ENCODE peak calls at places on chromosome 4, in five cellular contexts. O, A, J, H and N are unnamed samples.

GRCh38 chr4:110514889-110515479 is 39.0 kb downstream of the ENPEP start:
- DNase-seq in O (no peak), A (peak), J (no peak), H (no peak), N (no peak)

GRCh38 chr4:4763815-4764202 is 95.7 kb upstream of the MSX1 start:
- DNase-seq in O (no peak), A (no peak), J (no peak), H (no peak), N (peak)

GRCh38 chr4:148831945-148832344 is 389.7 kb upstream of the NR3C2 start:
- DNase-seq in O (no peak), A (peak), J (no peak), H (no peak), N (no peak)

GRCh38 chr4:169621754-169622481 is 1.5 kb downstream of the CLCN3 start:
- DNase-seq in O (no peak), A (peak), J (no peak), H (no peak), N (peak)

GRCh38 chr4:88706574-88706973 is 8.9 kb upstream of the NAP1L5 start:
- DNase-seq in O (peak), A (peak), J (no peak), H (no peak), N (no peak)

GRCh38 chr4:41430796-41431195 is 107.2 kb upstream of the LIMCH1 start:
- DNase-seq in O (no peak), A (no peak), J (no peak), H (no peak), N (no peak)

GRCh38 chr4:13344216-13344615 is 139.9 kb downstream of the RAB28 start:
- DNase-seq in O (no peak), A (no peak), J (no peak), H (no peak), N (no peak)

GRCh38 chr4:183097251-183098079 is 1.6 kb upstream of the WWC2 start:
- DNase-seq in O (peak), A (peak), J (no peak), H (no peak), N (no peak)

GRCh38 chr4:56817840-56818491 is 3.5 kb downstream of the SPINK2 start:
- DNase-seq in O (no peak), A (no peak), J (no peak), H (no peak), N (peak)

GRCh38 chr4:152927737-152928136 is 8.4 kb upstream of the FHDC1 start:
- DNase-seq in O (no peak), A (no peak), J (no peak), H (no peak), N (no peak)

GRCh38 chr4:13527192-13527982 is 16.9 kb downstream of the NKX3-2 start:
- DNase-seq in O (no peak), A (no peak), J (no peak), H (no peak), N (no peak)

GRCh38 chr4:180665994-180666818 is 1577.0 kb upstream of the TENM3 start:
- DNase-seq in O (no peak), A (peak), J (no peak), H (no peak), N (no peak)

GRCh38 chr4:176780995-176781738 is 11.6 kb downstream of the VEGFC start:
- DNase-seq in O (no peak), A (peak), J (no peak), H (no peak), N (no peak)

GRCh38 chr4:24659241-24659961 is 75.0 kb upstream of the DHX15 start:
- DNase-seq in O (no peak), A (peak), J (no peak), H (no peak), N (no peak)

GRCh38 chr4:6627832-6628231 is 12.7 kb upstream of the MRFAP1 start:
- DNase-seq in O (no peak), A (no peak), J (no peak), H (no peak), N (no peak)

GRCh38 chr4:77798385-77798784 is 20.8 kb downstream of the CNOT6L start:
- DNase-seq in O (no peak), A (no peak), J (no peak), H (no peak), N (no peak)

DNA sequence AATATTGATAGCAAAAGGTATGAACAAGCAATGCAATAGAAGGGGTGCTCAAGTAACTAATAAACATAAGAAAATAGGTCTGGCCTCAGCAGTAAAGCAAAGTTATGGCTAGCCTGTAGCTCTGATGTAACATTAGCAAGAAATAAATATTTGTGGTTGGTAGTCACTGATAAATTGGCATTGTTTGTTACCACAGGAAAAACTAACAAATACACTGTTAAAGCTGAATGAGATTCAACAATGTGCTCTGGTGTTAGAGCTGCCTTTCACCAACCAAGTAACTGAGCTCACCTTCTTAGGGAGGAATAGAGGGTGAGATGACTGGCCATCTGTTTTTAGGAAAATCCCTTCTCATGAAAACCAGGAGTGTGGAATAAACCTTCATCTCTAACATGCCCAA is 71.4 kb downstream of the AREG start:
- DNase-seq in O (no peak), A (peak), J (no peak), H (no peak), N (no peak)
- H3K4me3 ChIP-seq in O (no peak), A (no peak), J (no peak), H (no peak), N (no peak)

GRCh38 chr4:128363966-128364365 is 76.4 kb upstream of the PGRMC2 start:
- DNase-seq in O (no peak), A (no peak), J (no peak), H (no peak), N (no peak)
- TF ChIP-seq CTCF in O (no peak), A (no peak), J (no peak), H (no peak), N (no peak)

GRCh38 chr4:139918994-139919393 is 235.0 kb downstream of the MAML3 start:
- DNase-seq in O (no peak), A (no peak), J (no peak), H (no peak), N (no peak)
- H3K4me3 ChIP-seq in O (no peak), A (no peak), J (no peak), H (no peak), N (no peak)

GRCh38 chr4:111806331-111806730 is 338.9 kb upstream of the FAM241A start:
- DNase-seq in O (no peak), A (no peak), J (peak), H (no peak), N (no peak)
- TF ChIP-seq CTCF in O (no peak), A (no peak), J (peak), H (no peak), N (peak)

DNA sequence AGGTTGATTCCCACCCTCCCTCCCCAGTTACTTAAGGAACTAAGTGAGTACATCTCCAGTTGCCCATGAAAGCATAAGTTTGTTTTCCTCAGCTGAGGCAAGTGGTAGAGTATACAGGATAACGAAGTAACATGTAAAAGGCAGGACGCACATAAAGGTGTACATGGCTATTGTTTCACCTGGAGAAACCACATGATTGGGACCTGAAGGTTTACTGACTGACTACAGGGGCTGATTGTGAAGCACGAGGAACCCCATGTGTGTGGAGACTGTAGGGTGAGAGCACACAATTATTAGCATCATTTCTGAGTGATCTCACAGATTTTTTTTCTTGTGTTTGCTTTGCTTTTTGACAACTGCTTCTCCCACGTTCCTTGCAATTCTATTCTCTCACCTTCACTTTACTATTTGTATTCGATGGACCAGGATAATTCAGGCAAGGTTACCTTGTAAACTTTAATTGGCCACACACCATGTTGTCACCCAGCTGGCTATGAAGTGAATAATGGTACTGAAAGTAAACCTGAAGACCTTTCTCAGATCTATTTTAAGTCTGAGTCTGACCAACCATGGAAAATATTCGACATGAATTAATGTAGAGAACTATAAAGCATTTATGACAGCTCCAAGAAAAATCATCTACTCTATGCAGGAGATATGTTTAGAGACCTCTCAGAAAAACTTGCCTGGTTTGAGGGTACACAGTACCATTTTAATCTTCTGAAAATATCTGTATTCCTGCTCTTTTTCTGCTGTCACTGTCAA is 102.5 kb upstream of the MYOZ2 start:
- DNase-seq in O (no peak), A (no peak), J (no peak), H (no peak), N (no peak)
- H3K4me3 ChIP-seq in O (no peak), A (no peak), J (no peak), H (no peak), N (no peak)

GRCh38 chr4:108917255-108917654 is 154.4 kb upstream of the ETNPPL start:
- DNase-seq in O (no peak), A (no peak), J (no peak), H (no peak), N (no peak)
- TF ChIP-seq CTCF in O (no peak), A (no peak), J (no peak), H (no peak), N (no peak)

GRCh38 chr4:158171456-158171790 is 1.4 kb downstream of the GASK1B start:
- DNase-seq in O (no peak), A (no peak), J (no peak), H (no peak), N (no peak)
- H3K4me3 ChIP-seq in O (peak), A (peak), J (no peak), H (peak), N (peak)